ENCODE peak calls at places on chromosome 1, in six cellular contexts. L is A549, O is epithelial cell of esophagus, G is GM13976, K is HCT116, T is BE2C. N is an unnamed sample.

GRCh38 chr1:51648180-51649109 is 31.6 kb downstream of the OSBPL9 start:
- DNase-seq in L (peak; percentile 56), O (peak; percentile 18), G (no peak), K (no peak), T (peak; percentile 80), N (no peak)

GRCh38 chr1:109776911-109777310 is 13.2 kb upstream of the EPS8L3 start:
- DNase-seq in L (peak; percentile 83), O (peak; percentile 77), G (peak; percentile 88), K (peak; percentile 70), T (peak; percentile 85), N (peak; percentile 75)

GRCh38 chr1:213666922-213667321 is 320.9 kb upstream of the PROX1 start:
- DNase-seq in L (no peak), O (no peak), G (no peak), K (no peak), T (no peak), N (no peak)

GRCh38 chr1:198934901-198935301 is 296.1 kb downstream of the PTPRC start:
- DNase-seq in L (peak; percentile 22), O (peak; percentile 55), G (no peak), K (no peak), T (no peak), N (no peak)

GRCh38 chr1:174795806-174796205 is 203.9 kb upstream of the CACYBP start:
- DNase-seq in L (peak; percentile 8), O (peak; percentile 78), G (no peak), K (no peak), T (no peak), N (no peak)

GRCh38 chr1:201717286-201717685 is 111.7 kb upstream of the IPO9 start:
- DNase-seq in L (no peak), O (no peak), G (no peak), K (no peak), T (no peak), N (peak; percentile 28)

GRCh38 chr1:244065960-244066388 is 14.9 kb downstream of the ZBTB18 start:
- DNase-seq in L (no peak), O (peak; percentile 71), G (no peak), K (no peak), T (no peak), N (no peak)

GRCh38 chr1:180309338-180309737 is 79.3 kb downstream of the LHX4 start:
- DNase-seq in L (peak; percentile 66), O (peak; percentile 60), G (no peak), K (no peak), T (no peak), N (no peak)

GRCh38 chr1:115332813-115333608 is 5.0 kb downstream of the NGF start:
- DNase-seq in L (peak; percentile 19), O (peak; percentile 94), G (no peak), K (no peak), T (no peak), N (no peak)

GRCh38 chr1:9629445-9630201 is 21.9 kb upstream of the PIK3CD start:
- DNase-seq in L (no peak), O (no peak), G (peak; percentile 83), K (no peak), T (no peak), N (no peak)

GRCh38 chr1:206949641-206950040 is 3.4 kb upstream of the PIGR start:
- DNase-seq in L (no peak), O (no peak), G (no peak), K (no peak), T (no peak), N (no peak)

GRCh38 chr1:36084502-36085115 is 715 bp downstream of the TEKT2 start:
- DNase-seq in L (no peak), O (no peak), G (no peak), K (no peak), T (no peak), N (peak; percentile 37)

GRCh38 chr1:59173721-59174120 is 123.2 kb upstream of the FGGY start:
- DNase-seq in L (no peak), O (peak; percentile 65), G (no peak), K (no peak), T (no peak), N (no peak)

GRCh38 chr1:208132287-208132882 is 111.8 kb downstream of the PLXNA2 start:
- DNase-seq in L (peak; percentile 78), O (peak; percentile 87), G (peak; percentile 82), K (peak; percentile 56), T (peak; percentile 71), N (no peak)

GRCh38 chr1:44811714-44812151 is 3.4 kb downstream of the BTBD19 start:
- DNase-seq in L (no peak), O (no peak), G (no peak), K (no peak), T (peak; percentile 57), N (peak; percentile 90)

GRCh38 chr1:45974541-45975269 is 157.7 kb downstream of the PIK3R3 start:
- DNase-seq in L (peak; percentile 26), O (peak; percentile 81), G (no peak), K (no peak), T (no peak), N (no peak)

GRCh38 chr1:218330043-218330623 is 15.0 kb upstream of the TGFB2 start:
- DNase-seq in L (peak; percentile 53), O (peak; percentile 57), G (peak; percentile 58), K (peak; percentile 31), T (no peak), N (no peak)

GRCh38 chr1:153928245-153928644 is 5.5 kb upstream of the GATAD2B start:
- DNase-seq in L (no peak), O (no peak), G (peak; percentile 66), K (no peak), T (no peak), N (no peak)

GRCh38 chr1:54788462-54788861 is 12.7 kb downstream of the TTC22 start:
- DNase-seq in L (no peak), O (no peak), G (no peak), K (no peak), T (no peak), N (no peak)

GRCh38 chr1:89833183-89834077 is 12.6 kb downstream of the LRRC8D start:
- DNase-seq in L (no peak), O (no peak), G (no peak), K (no peak), T (no peak), N (no peak)

GRCh38 chr1:40664791-40665190 is 691 bp downstream of the RIMS3 start:
- DNase-seq in L (no peak), O (no peak), G (no peak), K (no peak), T (no peak), N (no peak)

GRCh38 chr1:177913762-177914540 is 55.9 kb downstream of the SEC16B start:
- DNase-seq in L (peak; percentile 19), O (peak; percentile 59), G (no peak), K (peak; percentile 13), T (no peak), N (no peak)

GRCh38 chr1:27519341-27520258 is 29.6 kb upstream of the WASF2 start:
- DNase-seq in L (no peak), O (no peak), G (no peak), K (no peak), T (no peak), N (no peak)

GRCh38 chr1:203185585-203185984 is 919 bp downstream of the CHI3L1 start:
- DNase-seq in L (no peak), O (no peak), G (no peak), K (no peak), T (no peak), N (no peak)

GRCh38 chr1:51482881-51483280 is 36.2 kb downstream of the EPS15 start:
- DNase-seq in L (no peak), O (no peak), G (no peak), K (no peak), T (no peak), N (no peak)

GRCh38 chr1:172137703-172138102 is 282.8 kb upstream of the C1orf105 start:
- DNase-seq in L (no peak), O (no peak), G (no peak), K (no peak), T (no peak), N (no peak)
- TF ChIP-seq CTCF in L (no peak), O (no peak), G (no peak), K (no peak), T (no peak), N (no peak)

GRCh38 chr1:68175621-68176398 is 56.5 kb downstream of the WLS start:
- DNase-seq in L (no peak), O (peak; percentile 62), G (no peak), K (no peak), T (peak; percentile 70), N (no peak)
- TF ChIP-seq CTCF in L (no peak), O (no peak), G (no peak), K (no peak), T (no peak), N (no peak)

DNA sequence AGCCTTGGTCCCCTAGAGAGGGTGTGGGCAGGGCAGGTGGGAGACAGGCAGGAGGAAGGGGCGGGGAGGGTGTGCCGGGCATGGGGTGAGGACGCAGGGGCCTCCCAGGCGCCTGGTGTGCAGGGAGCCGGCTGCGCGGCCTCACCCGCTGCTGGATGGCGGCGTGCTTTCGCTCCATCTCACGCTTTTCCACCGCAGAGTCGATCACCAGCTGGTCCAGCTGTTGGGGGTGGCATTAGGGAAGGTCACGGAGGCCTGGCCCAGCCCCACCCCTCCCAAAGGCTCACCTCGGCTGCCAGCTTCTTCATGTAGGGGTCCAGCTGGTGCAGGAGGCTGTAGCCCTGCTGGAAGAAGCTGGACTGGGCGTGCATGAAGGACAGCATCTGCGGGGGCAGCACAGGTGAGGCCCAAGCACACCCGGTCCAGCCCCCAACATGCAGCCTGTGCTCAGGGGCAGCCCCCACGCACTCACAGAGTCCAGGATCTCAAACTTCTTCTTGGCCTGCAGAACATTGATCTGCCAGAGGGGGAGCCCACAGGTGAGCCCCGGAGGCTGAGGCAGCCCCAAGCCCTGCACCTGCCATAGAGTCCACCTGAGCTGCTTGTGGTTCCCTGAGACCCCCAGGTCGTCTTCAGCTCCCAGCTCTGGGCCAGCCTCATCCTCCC is 7.9 kb downstream of the ACAP3 start:
- DNase-seq in L (no peak), O (peak; percentile 35), G (peak; percentile 69), K (no peak), T (no peak), N (no peak)
- TF ChIP-seq CTCF in L (no peak), O (peak; percentile 45), G (peak; percentile 30), K (peak; percentile 47), T (peak; percentile 42), N (peak; percentile 58)

GRCh38 chr1:150366416-150367296 is 2.7 kb downstream of the RPRD2 start:
- DNase-seq in L (no peak), O (peak; percentile 50), G (peak; percentile 30), K (no peak), T (no peak), N (no peak)

GRCh38 chr1:150365945-150366344 is 2.0 kb downstream of the RPRD2 start:
- DNase-seq in L (no peak), O (peak; percentile 23), G (no peak), K (no peak), T (no peak), N (no peak)

GRCh38 chr1:150364231-150365003 is 470 bp downstream of the RPRD2 start:
- DNase-seq in L (peak; percentile 86), O (peak; percentile 89), G (peak; percentile 59), K (peak; percentile 27), T (peak; percentile 87), N (peak; percentile 93)

GRCh38 chr1:150362721-150363425 is 1.1 kb upstream of the RPRD2 start:
- DNase-seq in L (no peak), O (no peak), G (no peak), K (no peak), T (no peak), N (no peak)

GRCh38 chr1:150363426-150364230 is at the start of gene RPRD2:
- DNase-seq in L (peak; percentile 100), O (peak; percentile 100), G (peak; percentile 97), K (peak; percentile 99), T (peak; percentile 100), N (peak; percentile 99)
- TF ChIP-seq CTCF in L (no peak), O (no peak), G (no peak), K (no peak), T (no peak), N (peak; percentile 35)